ENCODE peak calls at places on chromosomes 3 and 15, in four cellular contexts. One of them, this sample, is unnamed.

GRCh38 chr3:10287936-10288574 is 4.7 kb downstream of the GHRL start:
- DNase-seq in cardiac muscle cell: no peak
- DNase-seq in CD4-positive, CD25-positive, alpha-beta regulatory T cell: no peak
- DNase-seq in ecto neural progenitor cell: no peak
- DNase-seq in this sample: no peak

GRCh38 chr3:13227315-13228165 is 154.3 kb upstream of the IQSEC1 start:
- DNase-seq in cardiac muscle cell: no peak
- DNase-seq in CD4-positive, CD25-positive, alpha-beta regulatory T cell: no peak
- DNase-seq in ecto neural progenitor cell: no peak
- DNase-seq in this sample: no peak

GRCh38 chr3:21188459-21188858 is 562.6 kb downstream of the ZNF385D start:
- DNase-seq in cardiac muscle cell: no peak
- DNase-seq in CD4-positive, CD25-positive, alpha-beta regulatory T cell: no peak
- DNase-seq in ecto neural progenitor cell: no peak
- DNase-seq in this sample: no peak

GRCh38 chr3:10635446-10636076 is 130.2 kb upstream of the ATP2B2 start:
- DNase-seq in cardiac muscle cell: no peak
- DNase-seq in CD4-positive, CD25-positive, alpha-beta regulatory T cell: no peak
- DNase-seq in ecto neural progenitor cell: no peak
- DNase-seq in this sample: no peak

GRCh38 chr3:31668258-31668657 is 135.5 kb downstream of the STT3B start:
- DNase-seq in cardiac muscle cell: no peak
- DNase-seq in CD4-positive, CD25-positive, alpha-beta regulatory T cell: no peak
- DNase-seq in ecto neural progenitor cell: no peak
- DNase-seq in this sample: no peak

GRCh38 chr3:194103475-194103874 is 32.5 kb upstream of the HES1 start:
- DNase-seq in cardiac muscle cell: no peak
- DNase-seq in CD4-positive, CD25-positive, alpha-beta regulatory T cell: peak
- DNase-seq in ecto neural progenitor cell: no peak
- DNase-seq in this sample: no peak

GRCh38 chr15:86649277-86649676 is 569.6 kb downstream of the AGBL1 start:
- DNase-seq in cardiac muscle cell: no peak
- DNase-seq in CD4-positive, CD25-positive, alpha-beta regulatory T cell: no peak
- DNase-seq in ecto neural progenitor cell: no peak
- DNase-seq in this sample: no peak

GRCh38 chr3:154059798-154060197 is 61.4 kb upstream of the ARHGEF26 start:
- DNase-seq in cardiac muscle cell: peak
- DNase-seq in CD4-positive, CD25-positive, alpha-beta regulatory T cell: no peak
- DNase-seq in ecto neural progenitor cell: no peak
- DNase-seq in this sample: no peak

GRCh38 chr15:73700041-73700842 is 16.1 kb downstream of the CD276 start:
- DNase-seq in cardiac muscle cell: peak
- DNase-seq in CD4-positive, CD25-positive, alpha-beta regulatory T cell: peak
- DNase-seq in ecto neural progenitor cell: peak
- DNase-seq in this sample: no peak

GRCh38 chr3:61288446-61288845 is 37.2 kb upstream of the FHIT start:
- DNase-seq in cardiac muscle cell: no peak
- DNase-seq in CD4-positive, CD25-positive, alpha-beta regulatory T cell: no peak
- DNase-seq in ecto neural progenitor cell: no peak
- DNase-seq in this sample: no peak

GRCh38 chr3:189776163-189776824 is 145.1 kb downstream of the TP63 start:
- DNase-seq in cardiac muscle cell: no peak
- DNase-seq in CD4-positive, CD25-positive, alpha-beta regulatory T cell: no peak
- DNase-seq in ecto neural progenitor cell: no peak
- DNase-seq in this sample: no peak

GRCh38 chr3:149628957-149629670 is 28.7 kb downstream of the WWTR1 start:
- DNase-seq in cardiac muscle cell: peak
- DNase-seq in CD4-positive, CD25-positive, alpha-beta regulatory T cell: no peak
- DNase-seq in ecto neural progenitor cell: no peak
- DNase-seq in this sample: no peak

GRCh38 chr3:174651951-174652350 is 207.2 kb upstream of the NAALADL2 start:
- DNase-seq in cardiac muscle cell: no peak
- DNase-seq in CD4-positive, CD25-positive, alpha-beta regulatory T cell: no peak
- DNase-seq in ecto neural progenitor cell: no peak
- DNase-seq in this sample: no peak

GRCh38 chr3:58299839-58300516 is 6.1 kb upstream of the RPP14 start:
- DNase-seq in cardiac muscle cell: peak
- DNase-seq in CD4-positive, CD25-positive, alpha-beta regulatory T cell: peak
- DNase-seq in ecto neural progenitor cell: no peak
- DNase-seq in this sample: no peak

GRCh38 chr3:13261908-13262307 is 158.2 kb downstream of the NUP210 start:
- DNase-seq in cardiac muscle cell: no peak
- DNase-seq in CD4-positive, CD25-positive, alpha-beta regulatory T cell: no peak
- DNase-seq in ecto neural progenitor cell: no peak
- DNase-seq in this sample: no peak

This sample was measured in type B pancreatic cell.